ENCODE peak calls at places on chromosomes 11 and 22, in five cellular contexts. H is GM19239, Y is GM12892, P is Kasumi-1, T is hypothalamus. Z is an unnamed sample.

GRCh38 chr11:129106788-129107187 is 85.3 kb downstream of the ARHGAP32 start:
- DNase-seq in H (no peak), P (no peak), T (no peak), Y (no peak), Z (no peak)

GRCh38 chr22:40226620-40227019 is 48.9 kb downstream of the TNRC6B start:
- DNase-seq in T (no peak), P (no peak), Y (no peak), H (no peak), Z (no peak)

GRCh38 chr11:128931661-128932060 is 11.0 kb downstream of the TP53AIP1 start:
- DNase-seq in Y (no peak), H (no peak), T (no peak), P (no peak), Z (no peak)

GRCh38 chr11:75240381-75241035 is at the start of gene TPBGL:
- DNase-seq in T (no peak), Y (no peak), P (no peak), H (no peak), Z (no peak)

GRCh38 chr11:132576706-132577105 is 955.6 kb downstream of the OPCML start:
- DNase-seq in Y (no peak), T (no peak), P (no peak), H (no peak), Z (no peak)

GRCh38 chr11:29957406-29957805 is 59.4 kb downstream of the KCNA4 start:
- DNase-seq in P (no peak), Y (no peak), H (no peak), T (no peak), Z (no peak)

GRCh38 chr11:93020248-93021088 is 51.0 kb downstream of the MTNR1B start:
- DNase-seq in T (no peak), H (no peak), P (no peak), Y (no peak), Z (no peak)

GRCh38 chr11:35390737-35391682 is 28.3 kb downstream of the SLC1A2 start:
- DNase-seq in T (no peak), H (no peak), Y (no peak), P (no peak), Z (peak; percentile 51)

GRCh38 chr11:94183886-94184264 is 55.2 kb downstream of the PANX1 start:
- DNase-seq in Y (peak; percentile 5), H (peak; percentile 8), P (peak; percentile 68), T (no peak), Z (no peak)

GRCh38 chr22:22519591-22519990 is 479 bp downstream of the ZNF280A start:
- DNase-seq in H (no peak), Y (no peak), T (no peak), P (no peak), Z (no peak)

GRCh38 chr11:61270354-61271070 is 24.6 kb downstream of the VWCE start:
- DNase-seq in P (no peak), H (no peak), Y (no peak), T (no peak), Z (no peak)

GRCh38 chr22:35044607-35045390 is 21.2 kb upstream of the ISX start:
- DNase-seq in P (no peak), Y (no peak), H (no peak), T (no peak), Z (no peak)